ENCODE peak calls at places on chromosomes 16 and 17, in nine cellular contexts. R is HCT116, M is OCI-LY7, H is AG04449, L is A673, S is fibroblast of mammary gland, N is progenitor cell of endocrine pancreas, I is GM06990, A is pancreas. W is an unnamed sample.

GRCh38 chr16:12321363-12321762 is 344.8 kb downstream of the SNX29 start:
- DNase-seq in I (no peak), A (no peak), M (peak), N (no peak), R (no peak), S (no peak), L (no peak), H (no peak), W (no peak)

GRCh38 chr17:3916013-3916696 is at the start of gene P2RX1:
- DNase-seq in I (peak), N (no peak), L (peak), A (no peak), S (no peak), M (peak), R (no peak), H (no peak), W (no peak)

GRCh38 chr16:31477220-31478216 is 5.4 kb upstream of the SLC5A2 start:
- DNase-seq in N (peak), I (no peak), M (no peak), H (no peak), L (no peak), R (no peak), S (no peak), A (peak), W (peak)

GRCh38 chr16:400061-400540 is 1.6 kb upstream of the DECR2 start:
- DNase-seq in L (no peak), H (no peak), S (no peak), I (no peak), R (no peak), M (no peak), A (no peak), N (no peak), W (no peak)

GRCh38 chr16:56297684-56298083 is 106.4 kb downstream of the GNAO1 start:
- DNase-seq in A (no peak), S (no peak), N (no peak), I (no peak), M (no peak), H (no peak), R (no peak), L (no peak), W (no peak)

GRCh38 chr16:72240949-72241348 is 69.0 kb upstream of the PMFBP1 start:
- DNase-seq in H (no peak), R (no peak), M (no peak), I (no peak), N (no peak), S (no peak), L (no peak), A (no peak), W (no peak)

GRCh38 chr16:85729907-85730465 is 20.9 kb downstream of the C16orf74 start:
- DNase-seq in H (no peak), A (no peak), N (no peak), I (no peak), S (no peak), M (no peak), R (no peak), L (no peak), W (no peak)

GRCh38 chr16:64952177-64952576 is 169.7 kb downstream of the CDH11 start:
- DNase-seq in L (no peak), M (no peak), H (peak), I (no peak), N (no peak), R (no peak), A (no peak), S (peak), W (no peak)

GRCh38 chr16:74667215-74667765 is 613 bp upstream of the RFWD3 start:
- DNase-seq in S (no peak), A (peak), I (peak), M (peak), R (no peak), H (no peak), N (no peak), L (peak), W (peak)

GRCh38 chr16:78962457-78962929 is 638.0 kb downstream of the MAF start:
- DNase-seq in S (no peak), N (no peak), M (peak), H (no peak), L (no peak), I (peak), A (no peak), R (no peak), W (no peak)

GRCh38 chr16:24906199-24906808 is 60.5 kb downstream of the SLC5A11 start:
- DNase-seq in M (peak), H (no peak), S (peak), R (peak), L (peak), N (no peak), A (no peak), I (no peak), W (no peak)

DNA sequence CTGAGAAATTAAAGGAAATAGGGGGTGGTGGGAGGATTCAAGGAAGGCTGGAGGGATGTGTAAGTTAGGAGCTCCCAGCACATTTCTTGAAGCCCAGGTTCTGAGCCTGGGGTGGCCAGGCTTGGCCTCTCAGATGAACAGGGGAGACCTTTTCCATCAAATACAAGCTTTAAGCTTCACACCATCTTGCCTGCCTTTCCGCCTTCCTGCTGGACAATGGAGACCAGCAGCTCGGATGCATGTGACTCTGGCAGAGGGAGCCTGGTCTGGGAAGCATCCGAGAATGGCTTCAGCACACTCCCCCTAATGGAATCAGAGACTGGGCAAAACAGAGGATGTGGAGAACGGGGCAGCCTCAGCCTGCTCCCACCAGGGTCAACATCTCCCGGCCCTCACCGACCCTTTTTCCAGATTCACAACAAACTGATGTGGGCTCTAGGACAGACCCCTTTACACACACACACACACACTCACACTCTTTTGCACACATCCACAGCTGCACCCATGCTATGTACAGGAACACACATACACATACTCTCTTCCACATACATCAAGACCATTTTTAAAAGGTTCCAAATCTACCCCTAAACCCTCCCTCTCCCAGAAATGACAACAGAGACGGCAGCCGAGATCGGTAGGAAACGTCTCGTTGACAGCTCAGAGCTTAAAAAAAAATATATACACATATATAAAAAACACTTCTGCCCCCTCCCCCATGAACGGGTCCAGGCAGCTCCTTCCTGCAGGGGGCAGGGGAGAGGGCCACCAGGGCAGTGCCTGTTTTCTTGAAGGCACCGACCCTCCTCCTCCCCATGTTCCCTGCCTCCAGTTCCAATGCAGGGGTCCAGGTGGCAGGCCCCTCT is 6.5 kb upstream of the ATXN7L3 start:
- DNase-seq in A (no peak), H (no peak), S (no peak), N (no peak), I (no peak), L (no peak), R (no peak), M (no peak), W (no peak)
- TF ChIP-seq CTCF in A (no peak), H (peak), S (peak), N (peak), I (peak), L (no peak), R (peak), M (peak), W (peak)

GRCh38 chr16:82544378-82544777 is 82.4 kb upstream of the CDH13 start:
- DNase-seq in H (no peak), M (no peak), R (no peak), S (no peak), L (no peak), A (no peak), I (no peak), N (no peak), W (no peak)

DNA sequence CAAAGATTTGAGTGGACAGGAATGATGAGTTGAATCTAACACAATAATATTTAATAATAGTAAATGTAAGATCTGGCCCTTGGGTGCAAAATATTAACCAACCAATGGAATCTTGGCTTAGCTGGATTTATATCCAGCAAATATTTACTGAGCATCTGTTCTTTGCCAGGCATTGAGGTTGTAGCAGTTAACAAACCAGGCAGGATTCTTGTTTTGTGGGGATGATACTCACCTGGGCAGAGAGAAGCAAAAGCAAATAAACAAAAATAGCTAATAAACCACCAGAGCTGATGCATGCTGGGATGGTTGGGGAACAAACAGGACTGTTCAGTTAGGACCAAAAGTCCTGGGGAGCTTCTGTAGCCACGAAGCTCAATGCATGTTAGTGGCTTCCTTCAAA is 84.1 kb upstream of the CDH13 start:
- DNase-seq in I (no peak), S (no peak), R (no peak), N (no peak), L (no peak), A (no peak), H (no peak), M (no peak), W (no peak)
- TF ChIP-seq CTCF in I (no peak), S (no peak), R (no peak), N (no peak), L (no peak), A (no peak), H (no peak), M (no peak), W (no peak)

GRCh38 chr17:15026088-15026487 is 239.0 kb downstream of the PMP22 start:
- DNase-seq in N (no peak), L (no peak), M (no peak), R (no peak), S (no peak), A (no peak), I (no peak), H (no peak), W (no peak)

GRCh38 chr17:15027853-15028252 is 237.3 kb downstream of the PMP22 start:
- DNase-seq in R (no peak), H (no peak), A (no peak), L (no peak), I (no peak), M (no peak), S (no peak), N (no peak), W (no peak)

GRCh38 chr17:15023589-15023988 is 241.5 kb downstream of the PMP22 start:
- DNase-seq in N (no peak), R (no peak), H (no peak), S (peak), M (no peak), L (no peak), A (no peak), I (no peak), W (no peak)

GRCh38 chr17:15031971-15032370 is 233.2 kb downstream of the PMP22 start:
- DNase-seq in I (no peak), R (no peak), N (no peak), A (no peak), M (no peak), L (no peak), S (no peak), H (no peak), W (no peak)

DNA sequence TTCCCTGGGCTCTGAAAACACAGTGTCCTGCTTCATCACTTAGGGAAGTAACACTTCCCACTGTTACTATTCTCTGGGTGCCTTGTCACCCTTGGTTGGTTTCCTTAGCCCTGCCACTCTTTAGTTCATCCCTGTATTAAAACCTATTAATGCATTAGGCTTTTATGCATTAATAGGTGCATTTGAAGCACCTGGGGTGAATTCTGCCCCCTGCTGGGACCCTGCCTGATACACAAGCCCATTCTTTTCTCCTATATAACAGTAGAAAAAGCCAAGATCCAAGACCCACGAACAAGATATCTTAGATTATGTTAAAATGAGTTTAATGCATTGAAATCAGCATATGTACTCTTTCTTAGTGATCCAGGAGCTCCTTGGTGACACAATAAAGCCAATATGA is 235.7 kb downstream of the PMP22 start:
- DNase-seq in A (no peak), L (no peak), H (no peak), N (no peak), S (no peak), M (no peak), I (no peak), R (no peak), W (no peak)
- TF ChIP-seq CTCF in A (no peak), L (no peak), H (no peak), N (peak), S (peak), M (peak), I (no peak), R (peak), W (no peak)

DNA sequence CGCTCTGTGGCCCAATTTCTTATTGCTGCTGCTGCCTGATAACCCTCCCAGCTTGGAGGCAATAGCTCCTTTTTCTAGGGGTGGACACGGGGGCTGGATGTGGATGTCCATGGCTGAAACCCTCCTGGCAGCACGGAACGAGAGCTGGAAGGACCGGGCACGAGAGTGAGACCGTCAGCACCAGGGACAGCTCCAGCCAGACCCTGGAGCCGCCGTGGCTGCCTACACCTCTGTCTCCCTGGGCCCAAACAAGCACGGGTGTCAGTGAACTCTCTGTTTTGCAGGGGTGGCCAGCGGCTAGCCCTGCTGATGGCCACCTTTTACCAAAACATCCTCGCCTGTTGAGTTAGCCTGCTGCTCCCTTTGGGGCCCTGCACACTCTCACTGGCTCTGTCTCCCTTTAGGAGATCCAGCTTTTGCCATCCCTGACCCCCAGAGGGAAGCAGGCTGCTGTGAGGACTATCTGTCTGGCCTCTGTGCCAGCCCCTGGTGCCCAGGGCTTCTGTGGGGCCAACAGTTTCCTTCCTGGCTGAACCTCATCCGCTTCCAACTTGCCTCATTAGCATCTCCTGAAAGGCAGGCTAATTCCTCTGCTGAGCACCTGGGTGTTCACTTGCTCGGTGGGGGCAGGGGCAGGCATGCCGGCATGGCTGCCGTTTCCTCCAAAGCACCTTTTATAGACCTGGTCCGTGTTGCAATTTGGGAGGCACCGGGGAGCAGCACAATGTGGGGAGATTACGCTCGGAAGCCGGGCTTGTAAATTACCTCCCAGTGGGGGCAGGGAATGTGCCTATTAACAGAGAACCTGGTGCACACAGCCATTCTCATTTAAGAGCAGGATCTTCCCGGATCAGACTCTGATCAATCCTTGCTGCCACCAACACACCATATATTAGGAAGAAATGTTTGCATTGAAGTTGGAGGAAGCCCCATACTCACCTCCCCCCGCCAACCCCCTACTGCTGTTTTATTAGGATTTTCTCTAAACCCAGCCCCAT is 118.2 kb downstream of the ENGASE start:
- DNase-seq in I (no peak), H (no peak), L (peak), M (peak), S (peak), N (peak), R (no peak), A (peak), W (peak)
- TF ChIP-seq CTCF in I (no peak), H (no peak), L (no peak), M (no peak), S (no peak), N (no peak), R (no peak), A (no peak), W (no peak)

GRCh38 chr17:48773245-48773644 is 43.8 kb downstream of the TTLL6 start:
- DNase-seq in L (no peak), R (no peak), M (no peak), N (no peak), I (no peak), S (no peak), A (no peak), H (no peak), W (no peak)

GRCh38 chr17:48770954-48771353 is 42.4 kb upstream of the HOXB13 start:
- DNase-seq in L (peak), A (no peak), H (no peak), I (no peak), R (no peak), M (no peak), N (no peak), S (no peak), W (no peak)

DNA sequence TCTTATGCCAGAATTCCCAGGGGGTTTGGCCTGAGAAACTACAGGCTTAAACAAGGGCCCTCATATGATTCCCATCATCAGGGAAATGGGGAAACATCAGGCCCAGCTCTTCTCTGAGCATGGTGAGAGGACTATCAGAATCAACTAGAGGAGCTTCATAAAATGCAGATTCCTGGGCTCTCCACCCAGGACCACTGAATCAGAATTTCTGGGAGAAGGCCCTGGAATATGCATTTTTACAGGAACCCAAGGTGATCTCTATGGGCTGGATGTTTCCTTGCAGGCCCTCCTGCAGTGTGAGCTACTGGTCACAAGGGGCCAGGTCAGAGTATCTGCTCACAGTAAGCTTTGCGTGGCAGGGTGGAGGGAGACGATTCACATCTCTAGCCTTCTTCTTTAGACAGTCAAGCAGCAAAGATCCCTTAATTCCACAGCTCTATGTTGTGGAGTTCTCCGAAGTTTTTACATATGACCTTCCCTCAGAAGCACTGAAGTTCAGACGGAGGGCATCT is 38.8 kb upstream of the HOXB13 start:
- DNase-seq in H (no peak), S (no peak), L (no peak), R (no peak), A (no peak), I (no peak), N (no peak), M (no peak), W (no peak)
- TF ChIP-seq CTCF in H (no peak), S (no peak), L (no peak), R (peak), A (no peak), I (no peak), N (no peak), M (no peak), W (no peak)

DNA sequence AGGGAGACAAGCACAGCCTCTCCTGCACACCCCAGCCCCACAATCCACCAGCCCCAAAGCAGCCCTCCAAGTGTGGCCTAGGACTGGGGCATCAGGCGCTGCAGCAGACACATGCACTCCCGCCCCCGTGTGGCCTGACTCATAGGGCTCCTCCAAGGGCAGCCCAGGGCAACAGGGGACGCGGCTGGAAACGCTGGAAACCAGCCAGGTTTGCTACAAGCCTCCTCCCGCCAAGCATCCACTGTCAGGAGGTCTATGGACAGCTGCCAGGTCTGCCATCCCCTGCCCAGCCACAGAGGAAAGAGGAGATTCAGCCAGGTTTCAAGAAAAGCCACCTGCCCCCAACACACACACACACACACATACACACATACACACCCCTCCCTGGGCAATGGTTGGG is 25.8 kb downstream of the SRCIN1 start:
- DNase-seq in L (no peak), R (no peak), S (peak), N (no peak), M (no peak), I (no peak), H (no peak), A (no peak), W (no peak)
- TF ChIP-seq CTCF in L (no peak), R (no peak), S (peak), N (peak), M (peak), I (peak), H (no peak), A (no peak), W (peak)

DNA sequence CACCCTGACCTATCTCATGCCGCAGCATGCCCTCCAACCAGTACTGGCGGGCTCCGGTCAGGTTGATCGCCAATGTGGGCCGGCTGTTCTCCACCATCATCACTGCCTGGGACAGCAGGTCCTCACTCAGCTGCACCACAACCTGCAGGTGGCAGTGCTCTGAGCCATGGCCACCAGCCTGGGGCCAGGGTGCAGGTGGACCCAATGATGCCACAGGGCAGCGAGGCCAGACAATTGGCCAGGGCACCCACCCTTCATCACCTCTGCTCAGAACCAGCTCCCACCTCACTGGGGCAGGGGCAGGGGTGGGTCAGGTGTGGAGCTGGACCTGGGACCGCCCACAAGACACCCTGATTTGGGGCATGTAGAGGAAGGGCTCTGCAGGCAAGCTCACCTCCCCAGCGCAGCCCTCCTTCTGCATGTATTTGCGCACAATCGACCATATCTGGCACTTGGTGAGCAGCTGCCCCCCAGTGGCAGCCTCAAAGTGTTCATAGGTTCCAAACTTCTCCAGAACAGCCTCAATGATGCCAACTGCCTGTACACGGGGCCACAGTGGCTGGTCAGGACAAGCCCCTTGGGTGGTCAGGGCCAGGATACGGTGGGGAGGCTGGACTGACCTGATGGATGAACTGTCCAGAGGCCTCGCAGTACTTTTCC is 4.2 kb downstream of the MATCAP1 start:
- DNase-seq in R (no peak), L (peak), N (no peak), I (no peak), H (no peak), M (peak), S (no peak), A (no peak), W (no peak)
- TF ChIP-seq CTCF in R (peak), L (peak), N (no peak), I (peak), H (peak), M (peak), S (peak), A (no peak), W (no peak)

W was measured in GM13977.